ENCODE peak calls at places on chromosome 22, in ten cellular contexts. R is hepatocyte; A is kidney epithelial cell; Z is hypothalamus; W is NCI-H345; C is CD8-positive, alpha-beta memory T cell; N is iPS-NIHi11; T is germinal center; K is stimulated activated CD4-positive, alpha-beta T cell treated with anti-CD3 and anti-CD28 coated beads, TNF-alpha, amount 100 ng/mL, for 4 hours; H is naive thymus-derived CD4-positive, alpha-beta T cell. F is an unnamed sample.

GRCh38 chr22:40676644-40677043 is 2.6 kb upstream of the MCHR1 start:
- DNase-seq in H (no peak), T (no peak), W (no peak), A (no peak), R (no peak), Z (no peak), K (no peak), C (no peak), N (no peak), F (no peak)

GRCh38 chr22:38819387-38819940 is 24.4 kb downstream of the NPTXR start:
- DNase-seq in R (no peak), K (no peak), W (no peak), Z (no peak), C (no peak), T (no peak), A (no peak), H (no peak), N (no peak), F (no peak)

GRCh38 chr22:32794449-32795213 is 6.9 kb upstream of the TIMP3 start:
- DNase-seq in N (no peak), R (no peak), T (no peak), A (no peak), C (no peak), H (no peak), K (no peak), W (no peak), Z (peak; percentile 29), F (no peak)

GRCh38 chr22:46250035-46250782 is at the start of gene CDPF1:
- DNase-seq in A (peak; percentile 39), Z (peak; percentile 78), T (peak; percentile 94), K (peak; percentile 83), R (peak; percentile 93), N (peak; percentile 97), W (peak; percentile 85), C (peak; percentile 89), H (peak; percentile 84), F (peak; percentile 75)

GRCh38 chr22:44024288-44024908 is at the start of gene PARVB:
- DNase-seq in T (peak; percentile 24), W (no peak), Z (no peak), K (no peak), C (no peak), R (peak; percentile 51), H (peak; percentile 19), N (peak; percentile 67), A (no peak), F (no peak)

GRCh38 chr22:32958021-32958420 is 100.2 kb downstream of the SYN3 start:
- DNase-seq in A (no peak), C (no peak), T (no peak), H (no peak), K (no peak), W (no peak), Z (no peak), R (no peak), N (no peak), F (no peak)

GRCh38 chr22:42807185-42807584 is 49.9 kb downstream of the ARFGAP3 start:
- DNase-seq in T (no peak), W (no peak), K (no peak), N (no peak), C (no peak), H (no peak), R (no peak), Z (no peak), A (no peak), F (no peak)

GRCh38 chr22:38963872-38964271 is 6.5 kb downstream of the APOBEC3A start:
- DNase-seq in Z (no peak), T (no peak), A (no peak), N (no peak), H (no peak), R (peak; percentile 90), K (no peak), W (no peak), C (no peak), F (no peak)

GRCh38 chr22:37894939-37895670 is 11.0 kb upstream of the MICALL1 start:
- DNase-seq in C (no peak), Z (no peak), K (no peak), A (no peak), T (no peak), H (no peak), N (peak; percentile 43), R (peak; percentile 63), W (no peak), F (no peak)

GRCh38 chr22:24937114-24937513 is 9.4 kb downstream of the LHFPL7 start:
- DNase-seq in R (peak; percentile 40), N (peak; percentile 70), Z (no peak), C (no peak), W (no peak), K (no peak), A (no peak), H (no peak), T (no peak), F (peak; percentile 52)

GRCh38 chr22:45077826-45078334 is 68.1 kb upstream of the PHF21B start:
- DNase-seq in T (no peak), N (no peak), Z (no peak), K (no peak), H (no peak), A (no peak), W (no peak), C (no peak), R (no peak), F (no peak)

GRCh38 chr22:20567993-20568417 is 60.6 kb downstream of the MED15 start:
- DNase-seq in C (no peak), H (no peak), R (peak; percentile 45), Z (no peak), K (no peak), W (no peak), T (no peak), A (no peak), N (peak; percentile 47), F (peak; percentile 39)

GRCh38 chr22:33850227-33850626 is 70.0 kb downstream of the LARGE1 start:
- DNase-seq in T (no peak), Z (no peak), N (no peak), A (no peak), C (no peak), K (no peak), W (no peak), H (no peak), R (no peak), F (no peak)

GRCh38 chr22:23225724-23226496 is 45.6 kb downstream of the BCR start:
- DNase-seq in A (no peak), Z (no peak), C (peak; percentile 60), H (no peak), T (no peak), R (no peak), K (no peak), W (peak; percentile 45), N (no peak), F (no peak)

GRCh38 chr22:21959274-21960074 is 6.8 kb upstream of the PPM1F start:
- DNase-seq in A (no peak), H (no peak), Z (no peak), T (no peak), N (no peak), R (no peak), C (no peak), W (no peak), K (no peak), F (no peak)

GRCh38 chr22:19868333-19868732 is 13.7 kb upstream of the GNB1L start:
- DNase-seq in W (no peak), C (no peak), N (no peak), R (no peak), A (no peak), T (no peak), Z (no peak), K (no peak), H (peak; percentile 2), F (no peak)

GRCh38 chr22:49198705-49199084 is 629.0 kb downstream of the BRD1 start:
- DNase-seq in N (no peak), Z (no peak), W (no peak), C (no peak), K (no peak), A (no peak), H (no peak), R (no peak), T (no peak), F (no peak)

GRCh38 chr22:47806894-47807293 is 1044.4 kb downstream of the TBC1D22A start:
- DNase-seq in K (no peak), T (no peak), C (no peak), W (no peak), N (no peak), Z (no peak), R (no peak), A (no peak), H (no peak), F (no peak)

GRCh38 chr22:26751217-26751616 is 93.8 kb downstream of the MIAT start:
- DNase-seq in K (no peak), T (no peak), H (no peak), N (peak; percentile 83), A (peak; percentile 66), R (peak; percentile 19), W (no peak), C (no peak), Z (peak; percentile 10), F (no peak)

GRCh38 chr22:18024276-18024939 is at the start of gene MICAL3:
- DNase-seq in H (peak; percentile 58), N (peak; percentile 87), R (peak; percentile 88), C (peak; percentile 56), K (peak; percentile 36), A (no peak), Z (peak; percentile 48), T (peak; percentile 88), W (peak; percentile 60), F (peak; percentile 6)

GRCh38 chr22:24592144-24592845 is 578 bp downstream of the LRRC75B start:
- DNase-seq in T (no peak), K (no peak), W (peak; percentile 35), N (peak; percentile 69), Z (no peak), C (no peak), A (no peak), R (no peak), H (no peak), F (no peak)

GRCh38 chr22:50009251-50009650 is 3.3 kb downstream of the IL17REL start:
- DNase-seq in Z (no peak), H (no peak), W (no peak), K (no peak), A (no peak), N (no peak), R (peak; percentile 7), T (no peak), C (no peak), F (no peak)

F was measured in SW 1271.